ENCODE peak calls at places on chromosomes 12 and 14, in eight cellular contexts. V is AG10803, O is heart left ventricle, Q is coronary artery, W is fibroblast of pulmonary artery, M is heart right ventricle, G is GM23338, A is body of pancreas. F is an unnamed sample.

GRCh38 chr12:93663729-93664084 is 13.5 kb upstream of the CRADD start:
- DNase-seq in V (no peak), O (no peak), Q (no peak), W (no peak), M (no peak), G (no peak), A (no peak), F (no peak)

GRCh38 chr12:122852336-122853275 is 17.3 kb downstream of the HIP1R start:
- DNase-seq in V (no peak), O (no peak), Q (no peak), W (peak), M (no peak), G (no peak), A (no peak), F (no peak)

GRCh38 chr12:93167841-93168492 is 209.8 kb upstream of the NUDT4 start:
- DNase-seq in V (no peak), O (peak), Q (no peak), W (no peak), M (no peak), G (peak), A (no peak), F (no peak)

GRCh38 chr14:72610831-72611200 is 283.1 kb downstream of the DPF3 start:
- DNase-seq in V (peak), O (no peak), Q (peak), W (no peak), M (no peak), G (no peak), A (no peak), F (no peak)

GRCh38 chr12:72872986-72873385 is 600.8 kb downstream of the TRHDE start:
- DNase-seq in V (no peak), O (no peak), Q (no peak), W (no peak), M (no peak), G (peak), A (no peak), F (no peak)

GRCh38 chr14:81164167-81164774 is 56.5 kb downstream of the GTF2A1 start:
- DNase-seq in V (peak), O (no peak), Q (no peak), W (peak), M (peak), G (peak), A (peak), F (peak)

GRCh38 chr14:53399057-53399456 is 245.9 kb upstream of the DDHD1 start:
- DNase-seq in V (peak), O (no peak), Q (no peak), W (peak), M (no peak), G (peak), A (no peak), F (peak)

GRCh38 chr14:56282179-56282578 is 164.0 kb downstream of the PELI2 start:
- DNase-seq in V (no peak), O (no peak), Q (no peak), W (no peak), M (no peak), G (no peak), A (no peak), F (no peak)

GRCh38 chr12:49891476-49891875 is 12.2 kb downstream of the FAIM2 start:
- DNase-seq in V (no peak), O (peak), Q (no peak), W (no peak), M (no peak), G (no peak), A (no peak), F (no peak)

GRCh38 chr14:94638330-94638729 is 26.1 kb downstream of the SERPINA3 start:
- DNase-seq in V (no peak), O (no peak), Q (no peak), W (no peak), M (no peak), G (no peak), A (no peak), F (no peak)

GRCh38 chr12:44972746-44973421 is 78.0 kb downstream of the DBX2 start:
- DNase-seq in V (peak), O (no peak), Q (no peak), W (peak), M (no peak), G (peak), A (no peak), F (peak)

GRCh38 chr12:19553177-19553576 is 113.9 kb downstream of the AEBP2 start:
- DNase-seq in V (no peak), O (no peak), Q (no peak), W (no peak), M (no peak), G (no peak), A (no peak), F (no peak)

GRCh38 chr12:115313929-115314328 is 630.0 kb upstream of the TBX3 start:
- DNase-seq in V (peak), O (no peak), Q (no peak), W (peak), M (no peak), G (no peak), A (no peak), F (no peak)

GRCh38 chr12:131911851-131912525 is 17.1 kb upstream of the PUS1 start:
- DNase-seq in V (no peak), O (no peak), Q (no peak), W (no peak), M (no peak), G (no peak), A (no peak), F (no peak)

GRCh38 chr14:33940561-33941011 is 10.3 kb downstream of the EGLN3 start:
- DNase-seq in V (no peak), O (no peak), Q (no peak), W (no peak), M (no peak), G (no peak), A (no peak), F (no peak)

GRCh38 chr14:94132285-94132887 is 3.0 kb upstream of the IFI27L2 start:
- DNase-seq in V (peak), O (no peak), Q (peak), W (peak), M (peak), G (peak), A (peak), F (peak)

GRCh38 chr14:39762576-39763401 is 330.6 kb upstream of the FBXO33 start:
- DNase-seq in V (no peak), O (no peak), Q (no peak), W (peak), M (no peak), G (no peak), A (no peak), F (peak)

GRCh38 chr14:66495214-66496098 is 9.3 kb downstream of the CCDC196 start:
- DNase-seq in V (peak), O (no peak), Q (no peak), W (peak), M (peak), G (peak), A (peak), F (peak)

GRCh38 chr14:47675239-47675488 is 241 bp downstream of the MDGA2 start:
- DNase-seq in V (no peak), O (no peak), Q (no peak), W (no peak), M (no peak), G (no peak), A (no peak), F (no peak)

DNA sequence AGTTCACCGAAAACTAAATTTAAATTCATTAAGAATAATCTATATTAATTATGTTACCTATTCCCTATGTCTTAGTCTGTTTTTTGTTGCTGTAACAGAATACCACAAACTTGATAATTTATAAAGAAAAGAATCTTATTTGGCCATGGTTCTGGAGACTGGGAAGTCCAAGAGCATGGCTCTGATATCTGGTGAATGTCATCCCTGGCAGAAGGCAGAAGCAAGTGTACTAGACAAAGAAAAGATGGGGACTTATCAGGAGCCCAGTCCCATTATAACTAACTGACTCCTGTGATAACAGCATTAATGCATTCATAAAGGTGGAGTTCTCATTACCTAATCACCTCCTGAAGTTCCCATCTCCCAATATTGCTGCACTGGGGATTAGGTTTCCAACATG is 33.3 kb upstream of the BCAT1 start:
- DNase-seq in V (no peak), O (no peak), Q (no peak), W (no peak), M (no peak), G (no peak), A (no peak), F (no peak)
- H3K4me3 ChIP-seq in V (no peak), O (no peak), Q (no peak), W (no peak), M (no peak), G (no peak), A (no peak), F (no peak)

GRCh38 chr12:118358607-118359540 is 13.8 kb downstream of the TAOK3 start:
- DNase-seq in V (no peak), O (no peak), Q (no peak), W (no peak), M (no peak), G (no peak), A (no peak), F (peak)

GRCh38 chr12:118358008-118358359 is 14.7 kb downstream of the TAOK3 start:
- DNase-seq in V (no peak), O (no peak), Q (no peak), W (no peak), M (no peak), G (no peak), A (no peak), F (no peak)

GRCh38 chr12:118356809-118357326 is 15.8 kb downstream of the TAOK3 start:
- DNase-seq in V (peak), O (no peak), Q (no peak), W (peak), M (no peak), G (no peak), A (no peak), F (no peak)

GRCh38 chr12:118355838-118356237 is 16.9 kb downstream of the TAOK3 start:
- DNase-seq in V (peak), O (no peak), Q (no peak), W (no peak), M (no peak), G (no peak), A (no peak), F (no peak)

DNA sequence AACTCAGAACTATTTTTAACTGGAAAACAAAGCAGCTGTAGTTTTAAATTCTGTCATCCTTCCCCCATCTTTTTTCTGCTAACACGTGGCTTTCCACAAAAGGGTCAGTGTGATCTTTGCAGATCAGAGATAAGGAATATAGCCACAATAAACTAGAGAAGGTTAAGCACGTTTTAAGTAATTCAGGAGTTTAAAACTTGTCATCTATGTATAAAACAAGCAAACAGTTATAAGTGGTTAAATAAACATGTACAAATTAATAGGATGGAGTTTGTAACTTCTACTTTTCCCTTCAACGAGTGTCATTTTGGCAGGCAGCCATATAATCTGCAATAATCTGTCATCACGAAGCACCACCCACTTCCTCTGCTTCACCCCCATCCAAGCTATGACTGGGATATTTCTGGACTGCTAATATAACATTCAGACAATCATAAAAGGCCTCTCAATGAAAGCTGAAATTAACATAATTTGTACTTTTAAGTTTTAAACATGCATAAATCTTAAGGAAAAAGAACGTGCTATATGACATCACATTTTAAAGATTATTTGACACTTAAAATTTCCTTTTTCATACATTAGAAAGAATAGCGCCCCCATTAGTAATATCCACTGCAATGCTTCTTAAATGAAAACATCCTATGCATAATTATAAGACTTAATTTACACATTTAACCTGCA is 15.2 kb downstream of the TAOK3 start:
- DNase-seq in V (peak), O (no peak), Q (no peak), W (peak), M (peak), G (no peak), A (no peak), F (peak)
- H3K4me3 ChIP-seq in V (no peak), O (no peak), Q (no peak), W (no peak), M (no peak), G (no peak), A (no peak), F (peak)

DNA sequence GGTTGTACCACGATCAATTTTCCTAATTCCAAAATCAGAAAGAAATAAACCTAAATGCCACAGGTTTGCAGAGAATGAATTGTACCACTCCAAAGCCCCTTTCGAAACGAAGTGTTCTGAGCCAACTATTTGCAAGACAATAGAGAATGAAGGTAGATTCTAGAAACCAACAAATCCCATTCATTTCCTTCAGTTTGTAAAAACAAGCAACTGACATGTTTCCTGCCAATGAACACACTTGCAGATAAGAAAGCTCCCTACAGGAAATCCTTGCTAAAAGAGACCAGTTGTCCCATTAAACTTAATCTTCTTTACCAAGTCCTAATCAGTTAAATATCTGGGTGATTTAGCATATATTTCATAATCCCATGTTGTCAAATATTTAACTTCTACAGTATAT is 198.4 kb upstream of the FOXN3 start:
- DNase-seq in V (no peak), O (no peak), Q (no peak), W (peak), M (no peak), G (peak), A (no peak), F (no peak)
- H3K4me3 ChIP-seq in V (no peak), O (peak), Q (no peak), W (no peak), M (no peak), G (peak), A (no peak), F (peak)

DNA sequence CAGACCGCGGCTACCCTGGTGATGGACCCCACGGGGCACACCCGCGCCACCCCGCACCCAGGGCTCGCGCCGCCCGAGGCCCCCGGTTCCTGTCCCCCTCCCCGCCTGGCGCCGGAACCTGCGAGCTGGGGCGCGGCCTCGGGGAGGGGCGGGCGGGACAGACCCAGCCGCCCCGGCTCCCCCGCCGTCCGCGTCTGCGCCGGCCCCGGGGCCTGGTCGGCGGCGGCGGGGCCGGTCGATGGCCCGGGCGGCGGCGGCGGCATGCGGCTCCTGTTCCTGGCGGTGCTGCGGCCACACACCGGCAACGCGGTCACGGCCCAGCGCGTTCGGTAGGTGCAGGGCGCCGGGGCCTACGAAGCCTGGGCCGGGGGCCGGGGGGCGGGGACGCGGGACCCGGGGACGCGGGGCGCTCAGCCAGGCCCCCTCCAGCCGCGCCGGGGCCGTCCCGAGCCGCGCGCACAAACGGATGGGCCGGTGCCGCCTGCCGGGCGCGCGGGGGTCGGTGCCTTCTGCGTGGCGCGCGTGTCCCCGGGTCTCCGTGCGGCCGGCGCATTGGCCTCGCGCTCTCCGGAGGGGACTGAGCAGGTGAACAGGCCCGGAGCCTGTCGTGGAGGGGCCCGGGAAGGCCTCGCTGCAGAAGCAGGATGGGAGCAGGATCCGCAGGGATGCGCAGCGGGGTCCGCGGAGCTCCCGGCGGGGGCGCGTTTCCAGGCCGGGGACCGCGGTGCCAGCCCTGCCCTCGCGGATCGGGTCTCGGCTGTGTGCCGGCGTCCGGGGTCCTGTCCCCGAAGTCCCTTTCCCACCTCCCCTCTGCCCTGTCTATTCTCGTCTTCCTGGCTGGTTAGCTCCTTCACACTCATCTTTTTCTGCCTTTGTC is at the start of gene GLT1D1:
- DNase-seq in V (no peak), O (no peak), Q (no peak), W (no peak), M (no peak), G (peak), A (no peak), F (no peak)
- H3K4me3 ChIP-seq in V (no peak), O (peak), Q (peak), W (no peak), M (peak), G (peak), A (no peak), F (no peak)

DNA sequence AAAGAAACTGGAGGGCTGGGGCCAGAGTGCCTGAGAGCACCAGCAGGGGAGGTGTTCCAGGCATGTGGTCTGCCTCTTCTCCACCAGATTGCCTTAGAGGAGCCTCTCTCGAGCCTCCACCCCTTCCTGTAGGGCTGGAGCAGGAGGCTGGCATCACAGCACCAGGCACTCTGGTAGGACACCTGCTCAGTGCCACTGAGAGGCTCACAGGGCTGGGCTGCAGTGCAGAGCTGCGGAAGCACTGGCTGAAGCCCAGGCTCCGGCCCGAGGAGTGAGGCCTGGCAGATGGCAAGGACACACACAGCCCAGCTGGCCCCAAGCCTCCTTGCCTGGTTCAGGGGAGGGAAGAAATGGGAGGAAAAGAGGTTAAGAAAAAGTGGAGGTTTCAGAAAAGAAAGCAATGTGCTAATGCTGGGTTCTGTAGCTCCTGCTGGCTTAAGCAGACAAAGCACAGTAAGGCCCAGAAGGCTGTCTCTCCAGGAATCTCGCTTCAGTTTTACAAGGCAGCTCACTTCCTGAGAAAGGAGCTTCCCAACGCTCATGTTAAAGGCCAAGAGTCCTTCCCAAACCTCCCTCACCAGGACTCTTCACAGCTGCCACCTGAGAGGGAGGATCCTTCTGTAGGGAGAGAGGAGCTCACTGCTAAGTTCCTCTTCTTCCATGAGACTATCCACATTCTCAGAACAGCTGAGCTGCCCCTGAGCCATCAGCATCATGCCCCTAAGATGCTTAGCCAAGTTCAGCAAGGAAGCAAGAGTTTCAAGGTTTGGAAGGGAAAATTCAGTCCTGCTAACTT is 23.8 kb downstream of the SPTB start:
- DNase-seq in V (no peak), O (no peak), Q (no peak), W (no peak), M (no peak), G (no peak), A (no peak), F (peak)
- H3K4me3 ChIP-seq in V (no peak), O (no peak), Q (no peak), W (no peak), M (no peak), G (no peak), A (no peak), F (no peak)

DNA sequence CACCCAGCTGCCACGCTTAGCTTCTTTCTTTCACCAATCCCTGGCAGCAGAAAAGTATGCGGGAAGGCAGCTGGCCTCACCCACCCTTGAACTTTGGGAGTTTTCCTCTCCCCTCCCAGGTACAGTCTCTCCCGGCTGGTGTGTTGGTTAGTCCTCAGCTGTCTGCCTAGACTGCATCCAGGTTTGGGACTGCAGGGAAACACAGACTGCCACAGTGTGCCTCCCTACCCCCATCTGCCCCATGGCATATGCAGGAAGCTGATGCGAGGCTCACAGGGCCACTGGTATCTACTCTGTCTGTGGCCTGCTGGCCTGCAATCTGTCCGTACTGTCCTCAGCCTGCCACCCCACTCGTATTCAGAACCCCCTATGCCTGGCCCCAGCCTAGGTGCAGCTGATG is 2.1 kb downstream of the CD9 start:
- DNase-seq in V (no peak), O (no peak), Q (no peak), W (no peak), M (no peak), G (no peak), A (no peak), F (no peak)
- H3K4me3 ChIP-seq in V (no peak), O (peak), Q (peak), W (peak), M (peak), G (peak), A (no peak), F (no peak)